ENCODE peak calls at places on chromosomes 3 and 15, in five cellular contexts. One of them, this sample, is unnamed.

GRCh38 chr3:48088056-48088748 is 72.0 kb upstream of the MAP4 start:
- DNase-seq in dermis microvascular lymphatic vessel endothelial cell: no peak
- DNase-seq in activated gamma-delta T cell: no peak
- DNase-seq in GM04503: no peak
- DNase-seq in Daoy: peak; percentile 30
- DNase-seq in this sample: peak; percentile 19

GRCh38 chr3:14540209-14540575 is at the start of gene GRIP2:
- DNase-seq in dermis microvascular lymphatic vessel endothelial cell: no peak
- DNase-seq in activated gamma-delta T cell: no peak
- DNase-seq in GM04503: no peak
- DNase-seq in Daoy: no peak
- DNase-seq in this sample: no peak

GRCh38 chr15:88605507-88606436 is 15.4 kb upstream of the AEN start:
- DNase-seq in dermis microvascular lymphatic vessel endothelial cell: no peak
- DNase-seq in activated gamma-delta T cell: no peak
- DNase-seq in GM04503: no peak
- DNase-seq in Daoy: peak; percentile 40
- DNase-seq in this sample: no peak

GRCh38 chr15:93321881-93322282 is 232.9 kb upstream of the RGMA start:
- DNase-seq in dermis microvascular lymphatic vessel endothelial cell: no peak
- DNase-seq in activated gamma-delta T cell: no peak
- DNase-seq in GM04503: no peak
- DNase-seq in Daoy: peak; percentile 83
- DNase-seq in this sample: no peak

GRCh38 chr3:150149651-150150051 is 179.0 kb upstream of the PFN2 start:
- DNase-seq in dermis microvascular lymphatic vessel endothelial cell: no peak
- DNase-seq in activated gamma-delta T cell: no peak
- DNase-seq in GM04503: peak; percentile 74
- DNase-seq in Daoy: no peak
- DNase-seq in this sample: no peak

GRCh38 chr3:169931747-169932520 is 20.6 kb downstream of the SAMD7 start:
- DNase-seq in dermis microvascular lymphatic vessel endothelial cell: no peak
- DNase-seq in activated gamma-delta T cell: no peak
- DNase-seq in GM04503: no peak
- DNase-seq in Daoy: no peak
- DNase-seq in this sample: no peak

GRCh38 chr3:32706348-32707025 is 21.5 kb downstream of the CNOT10 start:
- DNase-seq in dermis microvascular lymphatic vessel endothelial cell: no peak
- DNase-seq in activated gamma-delta T cell: no peak
- DNase-seq in GM04503: no peak
- DNase-seq in Daoy: no peak
- DNase-seq in this sample: no peak

GRCh38 chr3:191499307-191500125 is 38.6 kb downstream of the PYDC2 start:
- DNase-seq in dermis microvascular lymphatic vessel endothelial cell: no peak
- DNase-seq in activated gamma-delta T cell: no peak
- DNase-seq in GM04503: no peak
- DNase-seq in Daoy: peak; percentile 93
- DNase-seq in this sample: no peak

GRCh38 chr3:162376761-162377160 is 880.2 kb downstream of the OTOL1 start:
- DNase-seq in dermis microvascular lymphatic vessel endothelial cell: no peak
- DNase-seq in activated gamma-delta T cell: no peak
- DNase-seq in GM04503: no peak
- DNase-seq in Daoy: no peak
- DNase-seq in this sample: no peak

GRCh38 chr15:65305144-65305758 is 774 bp downstream of the RNU5B-1 start:
- DNase-seq in dermis microvascular lymphatic vessel endothelial cell: no peak
- DNase-seq in activated gamma-delta T cell: no peak
- DNase-seq in GM04503: no peak
- DNase-seq in Daoy: peak; percentile 98
- DNase-seq in this sample: no peak

GRCh38 chr3:51471775-51472652 is 27.8 kb downstream of the DCAF1 start:
- DNase-seq in dermis microvascular lymphatic vessel endothelial cell: no peak
- DNase-seq in activated gamma-delta T cell: no peak
- DNase-seq in GM04503: no peak
- DNase-seq in Daoy: no peak
- DNase-seq in this sample: no peak

GRCh38 chr3:127183931-127184869 is 8.7 kb upstream of the PRR23E start:
- DNase-seq in dermis microvascular lymphatic vessel endothelial cell: no peak
- DNase-seq in activated gamma-delta T cell: no peak
- DNase-seq in GM04503: no peak
- DNase-seq in Daoy: no peak
- DNase-seq in this sample: no peak

GRCh38 chr3:155391583-155391982 is 98.1 kb upstream of the STRIT1 start:
- DNase-seq in dermis microvascular lymphatic vessel endothelial cell: no peak
- DNase-seq in activated gamma-delta T cell: no peak
- DNase-seq in GM04503: peak; percentile 97
- DNase-seq in Daoy: no peak
- DNase-seq in this sample: no peak

GRCh38 chr15:38075466-38075865 is 141.0 kb downstream of the TMCO5A start:
- DNase-seq in dermis microvascular lymphatic vessel endothelial cell: no peak
- DNase-seq in activated gamma-delta T cell: no peak
- DNase-seq in GM04503: no peak
- DNase-seq in Daoy: no peak
- DNase-seq in this sample: no peak

GRCh38 chr15:100732359-100733055 is 130.1 kb downstream of the ASB7 start:
- DNase-seq in dermis microvascular lymphatic vessel endothelial cell: no peak
- DNase-seq in activated gamma-delta T cell: no peak
- DNase-seq in GM04503: peak; percentile 72
- DNase-seq in Daoy: no peak
- DNase-seq in this sample: no peak

GRCh38 chr15:39131605-39132004 is 449.3 kb upstream of the THBS1 start:
- DNase-seq in dermis microvascular lymphatic vessel endothelial cell: no peak
- DNase-seq in activated gamma-delta T cell: no peak
- DNase-seq in GM04503: no peak
- DNase-seq in Daoy: no peak
- DNase-seq in this sample: no peak

GRCh38 chr3:129881261-129881660 is 12.2 kb downstream of the TMCC1 start:
- DNase-seq in dermis microvascular lymphatic vessel endothelial cell: no peak
- DNase-seq in activated gamma-delta T cell: no peak
- DNase-seq in GM04503: no peak
- DNase-seq in Daoy: no peak
- DNase-seq in this sample: no peak

GRCh38 chr3:53718462-53718861 is 127.8 kb downstream of the CHDH start:
- DNase-seq in dermis microvascular lymphatic vessel endothelial cell: no peak
- DNase-seq in activated gamma-delta T cell: no peak
- DNase-seq in GM04503: no peak
- DNase-seq in Daoy: no peak
- DNase-seq in this sample: no peak

GRCh38 chr3:127762077-127762786 is 60.1 kb downstream of the MGLL start:
- DNase-seq in dermis microvascular lymphatic vessel endothelial cell: no peak
- DNase-seq in activated gamma-delta T cell: no peak
- DNase-seq in GM04503: no peak
- DNase-seq in Daoy: no peak
- DNase-seq in this sample: no peak

GRCh38 chr3:178900244-178900643 is 171.4 kb downstream of the ZMAT3 start:
- DNase-seq in dermis microvascular lymphatic vessel endothelial cell: no peak
- DNase-seq in activated gamma-delta T cell: no peak
- DNase-seq in GM04503: no peak
- DNase-seq in Daoy: no peak
- DNase-seq in this sample: no peak

GRCh38 chr15:84911879-84912660 is 27.6 kb downstream of the SLC28A1 start:
- DNase-seq in dermis microvascular lymphatic vessel endothelial cell: peak; percentile 91
- DNase-seq in activated gamma-delta T cell: no peak
- DNase-seq in GM04503: peak; percentile 99
- DNase-seq in Daoy: peak; percentile 57
- DNase-seq in this sample: no peak

This sample was measured in Jurkat, Clone E6-1.